ENCODE peak calls at places on chromosomes 13 and 19, in ten cellular contexts. One of them, this sample, is unnamed.

GRCh38 chr19:16088351-16088984 is 12.2 kb downstream of the TPM4 start:
- DNase-seq in NCI-H1694 treated with DMSO at 0.1 percent for 48 hours: no peak
- DNase-seq in HL-60: no peak
- DNase-seq in PC-9: peak; percentile 33
- DNase-seq in aorta: no peak
- DNase-seq in activated naive CD4-positive, alpha-beta T cell treated with Interleukin-2 at 50 U/mL for 16 hours: no peak
- DNase-seq in right cardiac atrium: peak; percentile 42
- DNase-seq in heart left ventricle: no peak
- DNase-seq in islet precursor cell: no peak
- DNase-seq in stimulated activated naive B cell treated with anti-CD40 and anti-IgM and Interleukin-4, amounts not matched to agents 10 μg/mL and 1 μg/mL and 100 μg/mL, for 72 hours: no peak
- DNase-seq in this sample: no peak

GRCh38 chr13:110575322-110576069 is 14.0 kb upstream of the RAB20 start:
- DNase-seq in NCI-H1694 treated with DMSO at 0.1 percent for 48 hours: no peak
- DNase-seq in HL-60: peak; percentile 77
- DNase-seq in PC-9: peak; percentile 29
- DNase-seq in aorta: peak; percentile 70
- DNase-seq in activated naive CD4-positive, alpha-beta T cell treated with Interleukin-2 at 50 U/mL for 16 hours: no peak
- DNase-seq in right cardiac atrium: peak; percentile 51
- DNase-seq in heart left ventricle: peak; percentile 59
- DNase-seq in islet precursor cell: peak; percentile 79
- DNase-seq in stimulated activated naive B cell treated with anti-CD40 and anti-IgM and Interleukin-4, amounts not matched to agents 10 μg/mL and 1 μg/mL and 100 μg/mL, for 72 hours: peak; percentile 72
- DNase-seq in this sample: peak; percentile 54

GRCh38 chr13:50512602-50513527 is 330.6 kb downstream of the DLEU7 start:
- DNase-seq in NCI-H1694 treated with DMSO at 0.1 percent for 48 hours: no peak
- DNase-seq in HL-60: peak; percentile 32
- DNase-seq in PC-9: no peak
- DNase-seq in aorta: peak; percentile 79
- DNase-seq in activated naive CD4-positive, alpha-beta T cell treated with Interleukin-2 at 50 U/mL for 16 hours: peak; percentile 40
- DNase-seq in right cardiac atrium: peak; percentile 84
- DNase-seq in heart left ventricle: peak; percentile 78
- DNase-seq in islet precursor cell: peak; percentile 69
- DNase-seq in stimulated activated naive B cell treated with anti-CD40 and anti-IgM and Interleukin-4, amounts not matched to agents 10 μg/mL and 1 μg/mL and 100 μg/mL, for 72 hours: peak; percentile 41
- DNase-seq in this sample: peak; percentile 84

GRCh38 chr13:106568225-106569003 is 477 bp upstream of the ARGLU1 start:
- DNase-seq in NCI-H1694 treated with DMSO at 0.1 percent for 48 hours: no peak
- DNase-seq in HL-60: no peak
- DNase-seq in PC-9: no peak
- DNase-seq in aorta: no peak
- DNase-seq in activated naive CD4-positive, alpha-beta T cell treated with Interleukin-2 at 50 U/mL for 16 hours: no peak
- DNase-seq in right cardiac atrium: no peak
- DNase-seq in heart left ventricle: no peak
- DNase-seq in islet precursor cell: no peak
- DNase-seq in stimulated activated naive B cell treated with anti-CD40 and anti-IgM and Interleukin-4, amounts not matched to agents 10 μg/mL and 1 μg/mL and 100 μg/mL, for 72 hours: no peak
- DNase-seq in this sample: no peak

GRCh38 chr13:29081697-29082440 is 261.7 kb downstream of the MTUS2 start:
- DNase-seq in NCI-H1694 treated with DMSO at 0.1 percent for 48 hours: no peak
- DNase-seq in HL-60: no peak
- DNase-seq in PC-9: no peak
- DNase-seq in aorta: no peak
- DNase-seq in activated naive CD4-positive, alpha-beta T cell treated with Interleukin-2 at 50 U/mL for 16 hours: no peak
- DNase-seq in right cardiac atrium: no peak
- DNase-seq in heart left ventricle: no peak
- DNase-seq in islet precursor cell: no peak
- DNase-seq in stimulated activated naive B cell treated with anti-CD40 and anti-IgM and Interleukin-4, amounts not matched to agents 10 μg/mL and 1 μg/mL and 100 μg/mL, for 72 hours: no peak
- DNase-seq in this sample: no peak

GRCh38 chr13:29716493-29716892 is 121.0 kb upstream of the SLC7A1 start:
- DNase-seq in NCI-H1694 treated with DMSO at 0.1 percent for 48 hours: no peak
- DNase-seq in HL-60: no peak
- DNase-seq in PC-9: no peak
- DNase-seq in aorta: no peak
- DNase-seq in activated naive CD4-positive, alpha-beta T cell treated with Interleukin-2 at 50 U/mL for 16 hours: no peak
- DNase-seq in right cardiac atrium: no peak
- DNase-seq in heart left ventricle: no peak
- DNase-seq in islet precursor cell: no peak
- DNase-seq in stimulated activated naive B cell treated with anti-CD40 and anti-IgM and Interleukin-4, amounts not matched to agents 10 μg/mL and 1 μg/mL and 100 μg/mL, for 72 hours: no peak
- DNase-seq in this sample: no peak

GRCh38 chr19:45444318-45445041 is 20.8 kb upstream of the ERCC1 start:
- DNase-seq in NCI-H1694 treated with DMSO at 0.1 percent for 48 hours: no peak
- DNase-seq in HL-60: peak; percentile 68
- DNase-seq in PC-9: peak; percentile 96
- DNase-seq in aorta: peak; percentile 99
- DNase-seq in activated naive CD4-positive, alpha-beta T cell treated with Interleukin-2 at 50 U/mL for 16 hours: peak; percentile 85
- DNase-seq in right cardiac atrium: peak; percentile 99
- DNase-seq in heart left ventricle: peak; percentile 97
- DNase-seq in islet precursor cell: peak; percentile 96
- DNase-seq in stimulated activated naive B cell treated with anti-CD40 and anti-IgM and Interleukin-4, amounts not matched to agents 10 μg/mL and 1 μg/mL and 100 μg/mL, for 72 hours: peak; percentile 78
- DNase-seq in this sample: peak; percentile 98

GRCh38 chr19:11378319-11379189 is 4.1 kb downstream of the SWSAP1 start:
- DNase-seq in NCI-H1694 treated with DMSO at 0.1 percent for 48 hours: peak; percentile 9
- DNase-seq in HL-60: no peak
- DNase-seq in PC-9: peak; percentile 51
- DNase-seq in aorta: no peak
- DNase-seq in activated naive CD4-positive, alpha-beta T cell treated with Interleukin-2 at 50 U/mL for 16 hours: peak; percentile 18
- DNase-seq in right cardiac atrium: peak; percentile 81
- DNase-seq in heart left ventricle: peak; percentile 64
- DNase-seq in islet precursor cell: peak; percentile 86
- DNase-seq in stimulated activated naive B cell treated with anti-CD40 and anti-IgM and Interleukin-4, amounts not matched to agents 10 μg/mL and 1 μg/mL and 100 μg/mL, for 72 hours: no peak
- DNase-seq in this sample: peak; percentile 71

GRCh38 chr19:6828698-6829633 is 56.5 kb downstream of the VAV1 start:
- DNase-seq in NCI-H1694 treated with DMSO at 0.1 percent for 48 hours: no peak
- DNase-seq in HL-60: peak; percentile 43
- DNase-seq in PC-9: peak; percentile 88
- DNase-seq in aorta: no peak
- DNase-seq in activated naive CD4-positive, alpha-beta T cell treated with Interleukin-2 at 50 U/mL for 16 hours: peak; percentile 32
- DNase-seq in right cardiac atrium: peak; percentile 45
- DNase-seq in heart left ventricle: no peak
- DNase-seq in islet precursor cell: peak; percentile 64
- DNase-seq in stimulated activated naive B cell treated with anti-CD40 and anti-IgM and Interleukin-4, amounts not matched to agents 10 μg/mL and 1 μg/mL and 100 μg/mL, for 72 hours: peak; percentile 23
- DNase-seq in this sample: no peak

GRCh38 chr13:42041684-42042035 is 6.8 kb upstream of the DGKH start:
- DNase-seq in NCI-H1694 treated with DMSO at 0.1 percent for 48 hours: no peak
- DNase-seq in HL-60: no peak
- DNase-seq in PC-9: peak; percentile 37
- DNase-seq in aorta: peak; percentile 80
- DNase-seq in activated naive CD4-positive, alpha-beta T cell treated with Interleukin-2 at 50 U/mL for 16 hours: no peak
- DNase-seq in right cardiac atrium: peak; percentile 76
- DNase-seq in heart left ventricle: peak; percentile 69
- DNase-seq in islet precursor cell: peak; percentile 79
- DNase-seq in stimulated activated naive B cell treated with anti-CD40 and anti-IgM and Interleukin-4, amounts not matched to agents 10 μg/mL and 1 μg/mL and 100 μg/mL, for 72 hours: no peak
- DNase-seq in this sample: peak; percentile 70

GRCh38 chr13:113552786-113553540 is 31.6 kb upstream of the TFDP1 start:
- DNase-seq in NCI-H1694 treated with DMSO at 0.1 percent for 48 hours: no peak
- DNase-seq in HL-60: peak; percentile 21
- DNase-seq in PC-9: no peak
- DNase-seq in aorta: peak; percentile 55
- DNase-seq in activated naive CD4-positive, alpha-beta T cell treated with Interleukin-2 at 50 U/mL for 16 hours: no peak
- DNase-seq in right cardiac atrium: no peak
- DNase-seq in heart left ventricle: no peak
- DNase-seq in islet precursor cell: peak; percentile 36
- DNase-seq in stimulated activated naive B cell treated with anti-CD40 and anti-IgM and Interleukin-4, amounts not matched to agents 10 μg/mL and 1 μg/mL and 100 μg/mL, for 72 hours: no peak
- DNase-seq in this sample: no peak